ENCODE peak calls at places on chromosomes 4 and X, in six cellular contexts. One of them, this sample, is unnamed.

GRCh38 chr4:110532901-110533589 is 57.1 kb downstream of the ENPEP start:
- DNase-seq in suprapubic skin: no peak
- DNase-seq in H1: no peak
- DNase-seq in tibial nerve: no peak
- DNase-seq in MM.1S: no peak
- DNase-seq in IMR-90: no peak
- DNase-seq in this sample: no peak

GRCh38 chr4:142021181-142021580 is 384.8 kb downstream of the IL15 start:
- DNase-seq in suprapubic skin: no peak
- DNase-seq in H1: no peak
- DNase-seq in tibial nerve: no peak
- DNase-seq in MM.1S: no peak
- DNase-seq in IMR-90: no peak
- DNase-seq in this sample: no peak

GRCh38 chrX:115350696-115351408 is 61.3 kb downstream of the LUZP4 start:
- DNase-seq in suprapubic skin: no peak
- DNase-seq in H1: no peak
- DNase-seq in tibial nerve: no peak
- DNase-seq in MM.1S: no peak
- DNase-seq in IMR-90: no peak
- DNase-seq in this sample: no peak

GRCh38 chr4:26326791-26327190 is 6.0 kb downstream of the RBPJ start:
- DNase-seq in suprapubic skin: no peak
- DNase-seq in H1: no peak
- DNase-seq in tibial nerve: no peak
- DNase-seq in MM.1S: no peak
- DNase-seq in IMR-90: peak
- DNase-seq in this sample: no peak

GRCh38 chr4:84218002-84218401 is 281.1 kb downstream of the NKX6-1 start:
- DNase-seq in suprapubic skin: no peak
- DNase-seq in H1: peak
- DNase-seq in tibial nerve: no peak
- DNase-seq in MM.1S: no peak
- DNase-seq in IMR-90: no peak
- DNase-seq in this sample: no peak

GRCh38 chrX:64204252-64204651 is 1.3 kb downstream of the AMER1 start:
- DNase-seq in suprapubic skin: no peak
- DNase-seq in H1: no peak
- DNase-seq in tibial nerve: no peak
- DNase-seq in MM.1S: no peak
- DNase-seq in IMR-90: peak
- DNase-seq in this sample: peak

GRCh38 chrX:56800801-56801200 is 71.8 kb downstream of the NBDY start:
- DNase-seq in suprapubic skin: peak
- DNase-seq in H1: no peak
- DNase-seq in tibial nerve: no peak
- DNase-seq in MM.1S: peak
- DNase-seq in IMR-90: no peak
- DNase-seq in this sample: no peak

GRCh38 chr4:83535520-83535944 is 376 bp upstream of the GPAT3 start:
- DNase-seq in suprapubic skin: peak
- DNase-seq in H1: no peak
- DNase-seq in tibial nerve: peak
- DNase-seq in MM.1S: peak
- DNase-seq in IMR-90: peak
- DNase-seq in this sample: peak

GRCh38 chrX:49273181-49273727 is 3.7 kb downstream of the PPP1R3F start:
- DNase-seq in suprapubic skin: peak
- DNase-seq in H1: no peak
- DNase-seq in tibial nerve: no peak
- DNase-seq in MM.1S: no peak
- DNase-seq in IMR-90: no peak
- DNase-seq in this sample: no peak

GRCh38 chr4:144338148-144338547 is 197.6 kb upstream of the GYPA start:
- DNase-seq in suprapubic skin: no peak
- DNase-seq in H1: no peak
- DNase-seq in tibial nerve: no peak
- DNase-seq in MM.1S: peak
- DNase-seq in IMR-90: no peak
- DNase-seq in this sample: no peak

GRCh38 chr4:152079543-152080293 is 318.9 kb upstream of the GATB start:
- DNase-seq in suprapubic skin: no peak
- DNase-seq in H1: no peak
- DNase-seq in tibial nerve: no peak
- DNase-seq in MM.1S: peak
- DNase-seq in IMR-90: no peak
- DNase-seq in this sample: no peak

GRCh38 chrX:115535844-115536243 is 25.1 kb upstream of the PLS3 start:
- DNase-seq in suprapubic skin: no peak
- DNase-seq in H1: no peak
- DNase-seq in tibial nerve: no peak
- DNase-seq in MM.1S: no peak
- DNase-seq in IMR-90: peak
- DNase-seq in this sample: no peak

GRCh38 chr4:116357758-116358157 is 727.6 kb downstream of the TRAM1L1 start:
- DNase-seq in suprapubic skin: no peak
- DNase-seq in H1: no peak
- DNase-seq in tibial nerve: no peak
- DNase-seq in MM.1S: no peak
- DNase-seq in IMR-90: no peak
- DNase-seq in this sample: peak

GRCh38 chr4:82362565-82362964 is 11.2 kb downstream of the HNRNPD start:
- DNase-seq in suprapubic skin: no peak
- DNase-seq in H1: no peak
- DNase-seq in tibial nerve: no peak
- DNase-seq in MM.1S: no peak
- DNase-seq in IMR-90: no peak
- DNase-seq in this sample: no peak

GRCh38 chr4:76059750-76060149 is 14.8 kb upstream of the ART3 start:
- DNase-seq in suprapubic skin: no peak
- DNase-seq in H1: no peak
- DNase-seq in tibial nerve: no peak
- DNase-seq in MM.1S: no peak
- DNase-seq in IMR-90: peak
- DNase-seq in this sample: no peak

GRCh38 chr4:17721496-17722360 is 59.7 kb downstream of the FAM184B start:
- DNase-seq in suprapubic skin: no peak
- DNase-seq in H1: no peak
- DNase-seq in tibial nerve: no peak
- DNase-seq in MM.1S: no peak
- DNase-seq in IMR-90: peak
- DNase-seq in this sample: no peak

GRCh38 chr4:30380404-30380998 is 339.7 kb upstream of the PCDH7 start:
- DNase-seq in suprapubic skin: no peak
- DNase-seq in H1: peak
- DNase-seq in tibial nerve: no peak
- DNase-seq in MM.1S: peak
- DNase-seq in IMR-90: peak
- DNase-seq in this sample: peak

DNA sequence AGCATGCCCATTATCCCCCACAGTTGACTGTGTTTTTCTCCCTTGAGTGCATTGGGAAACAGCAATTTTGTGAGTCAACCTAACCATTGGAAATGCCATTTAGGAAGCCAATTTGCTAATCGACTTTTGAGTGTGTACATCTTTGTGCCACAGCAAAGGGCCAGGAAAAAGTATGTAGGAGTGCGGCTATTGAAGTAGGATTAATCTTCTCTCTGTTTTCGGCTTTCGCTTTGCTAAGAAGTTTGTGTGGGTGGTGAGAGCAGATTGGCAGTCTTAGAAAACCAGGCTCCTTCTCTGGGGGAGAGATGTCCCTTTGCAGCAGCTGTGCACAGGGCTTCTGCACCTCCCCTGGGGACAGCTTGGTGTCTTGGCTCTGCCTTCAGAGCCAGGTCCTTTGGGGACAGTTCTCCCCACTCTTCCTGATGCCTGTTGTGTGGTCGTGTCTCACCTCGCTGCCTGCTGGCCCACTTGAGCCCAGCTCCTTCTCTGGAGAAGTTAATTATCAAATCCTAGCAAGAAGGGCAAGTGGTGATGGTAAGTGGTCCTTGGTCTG is 74.5 kb downstream of the GEMIN8 start:
- DNase-seq in suprapubic skin: no peak
- DNase-seq in H1: no peak
- DNase-seq in tibial nerve: no peak
- DNase-seq in MM.1S: no peak
- DNase-seq in IMR-90: no peak
- DNase-seq in this sample: no peak
- H3K4me3 ChIP-seq in suprapubic skin: no peak
- H3K4me3 ChIP-seq in H1: no peak
- H3K4me3 ChIP-seq in tibial nerve: no peak
- H3K4me3 ChIP-seq in MM.1S: no peak
- H3K4me3 ChIP-seq in IMR-90: no peak
- H3K4me3 ChIP-seq in this sample: no peak

GRCh38 chr4:24472514-24473308 is 111.6 kb downstream of the DHX15 start:
- DNase-seq in suprapubic skin: peak
- DNase-seq in H1: peak
- DNase-seq in tibial nerve: peak
- DNase-seq in MM.1S: peak
- DNase-seq in IMR-90: peak
- DNase-seq in this sample: peak

GRCh38 chr4:24473309-24473721 is 111.0 kb downstream of the DHX15 start:
- DNase-seq in suprapubic skin: no peak
- DNase-seq in H1: no peak
- DNase-seq in tibial nerve: peak
- DNase-seq in MM.1S: peak
- DNase-seq in IMR-90: peak
- DNase-seq in this sample: peak

GRCh38 chr4:24471623-24472510 is 112.5 kb downstream of the DHX15 start:
- DNase-seq in suprapubic skin: peak
- DNase-seq in H1: no peak
- DNase-seq in tibial nerve: peak
- DNase-seq in MM.1S: no peak
- DNase-seq in IMR-90: no peak
- DNase-seq in this sample: peak

GRCh38 chr4:24475756-24476155 is 108.6 kb downstream of the DHX15 start:
- DNase-seq in suprapubic skin: no peak
- DNase-seq in H1: no peak
- DNase-seq in tibial nerve: no peak
- DNase-seq in MM.1S: no peak
- DNase-seq in IMR-90: no peak
- DNase-seq in this sample: no peak

DNA sequence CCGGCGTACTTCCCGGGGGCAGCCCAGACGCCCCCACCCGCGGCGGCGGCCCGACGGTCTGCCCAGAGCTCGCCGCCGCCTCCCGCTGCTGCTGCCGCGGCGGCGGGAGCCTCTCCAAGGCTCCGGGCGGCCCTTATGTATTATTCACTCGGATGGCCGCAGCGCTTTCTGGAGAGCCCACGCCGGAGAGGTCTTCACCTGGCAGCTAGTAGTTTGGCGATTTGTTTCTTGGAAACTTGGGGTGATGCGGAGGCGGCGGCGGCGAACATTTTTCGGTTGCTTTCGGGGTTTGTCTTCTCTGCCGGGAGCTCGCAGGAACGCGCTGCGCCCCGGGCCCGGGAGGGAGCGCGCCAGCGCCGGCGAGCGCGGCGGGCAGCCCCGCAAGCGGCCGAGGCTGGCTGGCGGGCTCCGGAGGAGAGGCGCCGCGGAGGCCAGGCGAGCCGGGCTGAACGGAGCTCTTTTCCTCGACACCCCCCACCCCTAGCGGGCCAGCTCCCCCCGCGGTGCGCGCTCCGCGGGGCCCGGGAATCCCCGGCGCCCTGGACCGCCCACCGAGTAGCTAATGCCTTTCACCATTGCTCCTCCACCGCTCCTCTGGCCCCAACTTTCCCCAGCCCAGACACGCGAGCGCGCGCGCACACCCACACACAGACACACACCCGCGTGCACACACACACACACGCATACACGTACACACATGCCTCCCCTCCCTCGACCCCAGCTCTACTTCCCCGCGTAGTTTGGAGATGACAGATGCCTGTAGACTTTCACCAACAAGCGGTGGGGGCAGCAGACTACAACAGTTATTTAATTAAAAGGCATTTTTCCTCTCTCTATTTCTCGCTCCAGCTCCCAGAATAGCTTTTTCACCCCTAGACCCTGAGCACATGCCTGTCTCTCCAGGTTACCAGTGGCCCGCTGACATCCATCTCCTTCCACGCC is 113.4 kb downstream of the DHX15 start:
- DNase-seq in suprapubic skin: peak
- DNase-seq in H1: no peak
- DNase-seq in tibial nerve: peak
- DNase-seq in MM.1S: peak
- DNase-seq in IMR-90: peak
- DNase-seq in this sample: peak
- H3K27ac ChIP-seq in suprapubic skin: peak
- H3K27ac ChIP-seq in H1: no peak
- H3K27ac ChIP-seq in tibial nerve: peak
- H3K27ac ChIP-seq in MM.1S: no peak
- H3K27ac ChIP-seq in IMR-90: no peak
- H3K27ac ChIP-seq in this sample: peak

GRCh38 chr4:185899833-185900232 is 87.8 kb upstream of the SORBS2 start:
- DNase-seq in suprapubic skin: no peak
- DNase-seq in H1: no peak
- DNase-seq in tibial nerve: no peak
- DNase-seq in MM.1S: peak
- DNase-seq in IMR-90: no peak
- DNase-seq in this sample: no peak
- TF ChIP-seq CTCF in suprapubic skin: no peak
- TF ChIP-seq CTCF in H1: no peak
- TF ChIP-seq CTCF in tibial nerve: no peak
- TF ChIP-seq CTCF in MM.1S: no peak
- TF ChIP-seq CTCF in IMR-90: no peak
- TF ChIP-seq CTCF in this sample: no peak

GRCh38 chr4:145909773-145910172 is 28.9 kb downstream of the ZNF827 start:
- DNase-seq in suprapubic skin: no peak
- DNase-seq in H1: no peak
- DNase-seq in tibial nerve: no peak
- DNase-seq in MM.1S: no peak
- DNase-seq in IMR-90: no peak
- DNase-seq in this sample: no peak
- H3K4me3 ChIP-seq in suprapubic skin: peak
- H3K4me3 ChIP-seq in H1: no peak
- H3K4me3 ChIP-seq in tibial nerve: no peak
- H3K4me3 ChIP-seq in MM.1S: no peak
- H3K4me3 ChIP-seq in IMR-90: no peak
- H3K4me3 ChIP-seq in this sample: peak

DNA sequence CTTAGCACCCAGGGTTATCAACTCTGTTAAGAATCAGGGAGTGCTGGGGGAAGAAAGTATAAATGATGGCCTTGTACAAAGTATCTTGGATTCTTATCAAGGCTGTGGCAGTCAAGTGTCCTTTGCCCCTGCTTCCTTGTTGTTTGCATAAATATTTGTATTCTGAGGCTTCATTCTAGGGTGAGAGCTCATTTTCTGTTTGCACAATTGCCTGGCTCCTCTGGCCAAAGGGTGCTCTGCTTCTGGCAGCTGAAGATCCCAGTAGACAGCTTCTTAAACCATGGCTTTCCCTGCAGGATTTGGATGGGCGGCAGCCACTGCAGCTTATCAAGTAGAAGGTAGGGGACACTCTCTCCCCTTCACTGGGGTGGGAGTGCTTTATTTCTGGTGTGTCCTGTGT is at the start of gene GBA3:
- DNase-seq in suprapubic skin: no peak
- DNase-seq in H1: no peak
- DNase-seq in tibial nerve: no peak
- DNase-seq in MM.1S: no peak
- DNase-seq in IMR-90: no peak
- DNase-seq in this sample: no peak
- H3K27ac ChIP-seq in suprapubic skin: no peak
- H3K27ac ChIP-seq in H1: no peak
- H3K27ac ChIP-seq in tibial nerve: no peak
- H3K27ac ChIP-seq in MM.1S: no peak
- H3K27ac ChIP-seq in IMR-90: no peak
- H3K27ac ChIP-seq in this sample: no peak